ENCODE peak calls at places on chromosomes 2 and 18, in five cellular contexts. O is astrocyte of the spinal cord, L is epithelial cell of esophagus, H is GM12864, K is cardiac muscle cell. B is an unnamed sample.
A peak's percentile ranks its signal among the peaks of the same experiment; 100 is the strongest.

GRCh38 chr2:60818272-60818671 is 62.2 kb downstream of the PAPOLG start:
- DNase-seq in O (no peak), L (peak; percentile 20), H (no peak), K (peak; percentile 6), B (no peak)

GRCh38 chr18:78912862-78913261 is 66.8 kb upstream of the SALL3 start:
- DNase-seq in O (no peak), L (no peak), H (no peak), K (no peak), B (no peak)

GRCh38 chr18:596288-596881 is 403 bp upstream of the CLUL1 start:
- DNase-seq in O (peak; percentile 27), L (peak; percentile 83), H (peak; percentile 21), K (peak; percentile 42), B (no peak)

GRCh38 chr2:196566969-196567666 is 72.4 kb upstream of the CCDC150 start:
- DNase-seq in O (peak; percentile 16), L (no peak), H (no peak), K (no peak), B (no peak)

GRCh38 chr2:174340400-174341300 is 5.9 kb downstream of the SP9 start:
- DNase-seq in O (no peak), L (no peak), H (no peak), K (no peak), B (no peak)

GRCh38 chr2:24495451-24495850 is 4.4 kb downstream of the NCOA1 start:
- DNase-seq in O (no peak), L (no peak), H (no peak), K (no peak), B (no peak)

GRCh38 chr2:218375212-218375611 is 6.9 kb upstream of the SLC11A1 start:
- DNase-seq in O (no peak), L (peak; percentile 16), H (no peak), K (peak; percentile 80), B (no peak)

GRCh38 chr2:119389615-119390306 is 23.0 kb downstream of the DBI start:
- DNase-seq in O (peak; percentile 48), L (peak; percentile 86), H (no peak), K (peak; percentile 70), B (no peak)

GRCh38 chr2:8490166-8490565 is 191.7 kb upstream of the ID2 start:
- DNase-seq in O (no peak), L (no peak), H (no peak), K (no peak), B (no peak)

GRCh38 chr2:234245945-234246344 is 195.4 kb downstream of the SPP2 start:
- DNase-seq in O (peak; percentile 95), L (peak; percentile 83), H (no peak), K (peak; percentile 63), B (no peak)

GRCh38 chr18:3449702-3450357 is at the start of gene TGIF1:
- DNase-seq in O (peak; percentile 88), L (peak; percentile 82), H (no peak), K (peak; percentile 92), B (no peak)

GRCh38 chr18:73120626-73121025 is 252.8 kb upstream of the NETO1 start:
- DNase-seq in O (no peak), L (no peak), H (no peak), K (no peak), B (no peak)

GRCh38 chr2:190482441-190482840 is 52.1 kb downstream of the NEMP2 start:
- DNase-seq in O (no peak), L (peak; percentile 28), H (no peak), K (peak; percentile 35), B (no peak)

GRCh38 chr2:110114007-110114591 is 1.5 kb downstream of the MALL start:
- DNase-seq in O (peak; percentile 29), L (peak; percentile 88), H (no peak), K (no peak), B (no peak)

GRCh38 chr2:23199115-23199918 is 185.7 kb upstream of the KLHL29 start:
- DNase-seq in O (no peak), L (peak; percentile 32), H (no peak), K (peak; percentile 43), B (no peak)

GRCh38 chr2:188897096-188897495 is 77.1 kb upstream of the COL3A1 start:
- DNase-seq in O (peak; percentile 41), L (no peak), H (no peak), K (peak; percentile 82), B (no peak)

GRCh38 chr2:32746554-32747133 is 118.8 kb downstream of the TTC27 start:
- DNase-seq in O (no peak), L (no peak), H (no peak), K (peak; percentile 60), B (no peak)

GRCh38 chr18:77486985-77487384 is 237.3 kb downstream of the GALR1 start:
- DNase-seq in O (no peak), L (peak; percentile 2), H (no peak), K (peak; percentile 5), B (no peak)

GRCh38 chr2:101899871-101900270 is 91.9 kb upstream of the IL1R2 start:
- DNase-seq in O (no peak), L (peak; percentile 71), H (no peak), K (no peak), B (no peak)

GRCh38 chr2:156332452-156333273 is at the start of gene NR4A2:
- DNase-seq in O (peak; percentile 92), L (peak; percentile 96), H (no peak), K (peak; percentile 91), B (no peak)

GRCh38 chr2:157787364-157787938 is 88.7 kb downstream of the ACVR1 start:
- DNase-seq in O (no peak), L (no peak), H (no peak), K (no peak), B (no peak)

GRCh38 chr2:58137221-58137620 is 90.6 kb downstream of the VRK2 start:
- DNase-seq in O (peak; percentile 74), L (peak; percentile 60), H (no peak), K (peak; percentile 69), B (no peak)

GRCh38 chr2:226187601-226188000 is 612.0 kb downstream of the IRS1 start:
- DNase-seq in O (peak; percentile 65), L (no peak), H (no peak), K (peak; percentile 54), B (no peak)

GRCh38 chr18:56315363-56315762 is 323.0 kb downstream of the TXNL1 start:
- DNase-seq in O (peak; percentile 14), L (peak; percentile 75), H (no peak), K (peak; percentile 31), B (no peak)

GRCh38 chr18:68441241-68441640 is 273.7 kb downstream of the TMX3 start:
- DNase-seq in O (no peak), L (no peak), H (no peak), K (no peak), B (no peak)

GRCh38 chr2:39703473-39703872 is 37.8 kb downstream of the TMEM178A start:
- DNase-seq in O (no peak), L (no peak), H (no peak), K (no peak), B (no peak)

GRCh38 chr18:59837586-59837985 is 62.2 kb upstream of the PMAIP1 start:
- DNase-seq in O (peak; percentile 66), L (peak; percentile 78), H (peak; percentile 65), K (peak; percentile 78), B (peak; percentile 89)

GRCh38 chr2:223936862-223937326 is 8.2 kb downstream of the WDFY1 start:
- DNase-seq in O (peak; percentile 12), L (no peak), H (no peak), K (no peak), B (no peak)

GRCh38 chr2:20226152-20226545 is 1.2 kb upstream of the SDC1 start:
- DNase-seq in O (no peak), L (no peak), H (no peak), K (no peak), B (no peak)

GRCh38 chr2:20231159-20231558 is 6.2 kb upstream of the SDC1 start:
- DNase-seq in O (no peak), L (no peak), H (no peak), K (no peak), B (no peak)

GRCh38 chr2:20225294-20226151 is 593 bp upstream of the SDC1 start:
- DNase-seq in O (peak; percentile 64), L (peak; percentile 84), H (no peak), K (peak; percentile 42), B (no peak)

GRCh38 chr2:20229322-20230201 is 4.6 kb upstream of the SDC1 start:
- DNase-seq in O (no peak), L (no peak), H (no peak), K (peak; percentile 31), B (no peak)

DNA sequence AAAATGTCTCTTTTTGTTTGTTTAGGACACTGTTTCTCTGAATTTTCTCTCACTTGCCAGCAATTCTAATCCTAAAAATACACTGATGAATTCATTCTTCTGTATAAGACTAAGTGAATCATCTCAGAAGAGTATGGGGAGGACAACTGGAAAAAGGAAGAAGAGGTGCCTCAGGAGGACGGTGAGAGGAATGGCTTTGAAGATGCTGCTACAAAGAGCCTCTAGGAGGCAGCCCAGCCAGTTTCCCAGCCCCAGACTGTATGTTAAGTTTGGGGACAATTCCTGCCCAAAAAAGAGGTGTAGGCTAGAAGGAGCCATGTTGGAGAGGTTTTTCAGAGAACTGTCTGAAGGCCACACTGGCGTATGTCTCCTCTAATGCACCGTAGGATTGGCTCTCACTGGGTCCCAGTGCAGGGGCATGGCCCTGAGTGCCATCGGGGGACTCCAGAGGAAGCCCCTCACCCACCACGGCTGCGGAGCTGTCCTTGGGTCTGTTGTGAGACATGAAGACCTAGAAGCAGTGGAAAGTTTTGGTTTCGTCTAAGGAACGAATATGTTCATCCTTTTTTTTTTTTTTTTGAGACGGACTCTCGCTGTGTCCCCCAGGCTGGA is 3.1 kb upstream of the SDC1 start:
- DNase-seq in O (no peak), L (no peak), H (no peak), K (no peak), B (no peak)
- TF ChIP-seq CTCF in O (no peak), L (no peak), H (no peak), K (no peak), B (no peak)

DNA sequence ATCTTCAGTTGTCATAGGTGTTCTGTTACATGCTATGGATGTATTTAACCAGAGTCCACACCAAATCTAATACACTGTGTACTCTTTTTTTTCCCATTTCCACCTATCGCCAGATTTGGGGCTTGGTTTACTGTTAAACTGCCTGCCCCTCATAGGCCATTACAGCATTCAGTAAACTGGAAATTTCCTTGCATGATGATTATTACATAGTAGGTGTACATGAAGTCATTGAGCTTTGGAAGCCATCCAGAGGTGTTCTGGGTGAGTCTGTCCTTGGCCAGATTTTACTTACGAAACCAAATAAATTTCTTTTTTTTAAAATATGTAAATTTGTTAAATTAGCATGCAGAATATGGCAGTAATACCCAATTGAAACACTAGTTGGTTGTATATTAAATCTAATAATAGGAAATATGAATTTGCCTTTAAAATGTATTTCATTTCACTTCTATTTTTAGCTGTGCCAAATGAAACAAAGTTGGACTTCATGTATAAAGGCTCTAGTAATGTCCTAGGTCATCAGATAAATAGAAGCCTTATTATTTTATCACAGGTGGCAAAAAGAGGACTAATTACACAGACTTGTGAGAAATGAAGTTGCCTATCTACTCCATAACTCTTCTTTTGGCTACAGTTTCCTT is 60.7 kb downstream of the COMMD1 start:
- DNase-seq in O (no peak), L (no peak), H (no peak), K (no peak), B (no peak)
- TF ChIP-seq CTCF in O (no peak), L (no peak), H (no peak), K (no peak), B (no peak)

GRCh38 chr18:57708288-57708687 is 86.7 kb upstream of the NARS1 start:
- DNase-seq in O (no peak), L (no peak), H (no peak), K (no peak), B (no peak)
- TF ChIP-seq CTCF in O (no peak), L (no peak), H (no peak), K (no peak), B (no peak)

DNA sequence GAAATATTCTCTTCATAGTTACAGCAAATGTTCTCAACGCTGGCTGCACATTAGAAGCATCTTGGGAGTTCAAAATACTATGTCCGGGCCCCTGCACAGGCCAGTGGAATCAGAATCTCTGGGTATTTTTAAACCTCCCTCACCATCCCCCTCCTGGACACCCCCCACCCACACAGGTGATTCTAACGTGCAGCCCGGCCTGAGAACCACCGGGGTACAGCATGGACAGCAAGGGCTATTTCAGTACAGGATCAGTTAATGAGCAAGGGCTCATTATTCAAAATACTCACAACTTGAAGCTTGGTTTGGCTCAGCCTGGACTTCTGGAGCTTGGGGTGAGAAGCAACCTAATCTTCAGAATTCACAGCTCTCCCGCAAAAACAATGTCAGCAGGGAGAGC is 31.4 kb downstream of the INO80C start:
- DNase-seq in O (no peak), L (no peak), H (no peak), K (no peak), B (no peak)
- TF ChIP-seq CTCF in O (no peak), L (no peak), H (no peak), K (no peak), B (no peak)